ENCODE peak calls at places on chromosomes 4 and X, in eight cellular contexts. One of them, this sample, is unnamed. For H3K4me1, the result is how much of the 10 kb centered on the place peaks cover.

GRCh38 chr4:137659431-137659830 is 127.1 kb upstream of the PCDH18 start:
- DNase-seq in esophagus muscularis mucosa: no peak
- DNase-seq in body of pancreas: no peak
- DNase-seq in A549: no peak
- DNase-seq in stomach: no peak
- DNase-seq in uterus: no peak
- DNase-seq in H1: no peak
- DNase-seq in GM12878: no peak
- DNase-seq in this sample: no peak

GRCh38 chr4:94352996-94353395 is 10.4 kb upstream of the HPGDS start:
- DNase-seq in uterus: no peak
- DNase-seq in stomach: no peak
- DNase-seq in H1: no peak
- DNase-seq in A549: no peak
- DNase-seq in esophagus muscularis mucosa: no peak
- DNase-seq in body of pancreas: no peak
- DNase-seq in GM12878: no peak
- DNase-seq in this sample: no peak

GRCh38 chr4:8855781-8856245 is 15.8 kb downstream of the HMX1 start:
- DNase-seq in stomach: no peak
- DNase-seq in A549: no peak
- DNase-seq in uterus: no peak
- DNase-seq in body of pancreas: no peak
- DNase-seq in GM12878: no peak
- DNase-seq in esophagus muscularis mucosa: no peak
- DNase-seq in H1: peak
- DNase-seq in this sample: peak

GRCh38 chr4:1533501-1534064 is 127.3 kb upstream of the NKX1-1 start:
- DNase-seq in H1: no peak
- DNase-seq in GM12878: no peak
- DNase-seq in body of pancreas: no peak
- DNase-seq in esophagus muscularis mucosa: no peak
- DNase-seq in stomach: no peak
- DNase-seq in uterus: no peak
- DNase-seq in A549: no peak
- DNase-seq in this sample: no peak

GRCh38 chr4:127469575-127470289 is 163.0 kb upstream of the INTU start:
- DNase-seq in esophagus muscularis mucosa: no peak
- DNase-seq in A549: no peak
- DNase-seq in GM12878: no peak
- DNase-seq in stomach: no peak
- DNase-seq in H1: no peak
- DNase-seq in uterus: no peak
- DNase-seq in body of pancreas: no peak
- DNase-seq in this sample: no peak

GRCh38 chrX:100263650-100264049 is 146.4 kb downstream of the PCDH19 start:
- DNase-seq in GM12878: no peak
- DNase-seq in stomach: no peak
- DNase-seq in A549: no peak
- DNase-seq in uterus: no peak
- DNase-seq in H1: no peak
- DNase-seq in body of pancreas: no peak
- DNase-seq in esophagus muscularis mucosa: no peak
- DNase-seq in this sample: no peak

GRCh38 chr4:167581449-167581965 is 347.2 kb upstream of the SPOCK3 start:
- DNase-seq in esophagus muscularis mucosa: no peak
- DNase-seq in A549: no peak
- DNase-seq in stomach: no peak
- DNase-seq in GM12878: no peak
- DNase-seq in body of pancreas: no peak
- DNase-seq in H1: no peak
- DNase-seq in uterus: no peak
- DNase-seq in this sample: peak

GRCh38 chr4:174496631-174497442 is 25.5 kb downstream of the HPGD start:
- DNase-seq in stomach: no peak
- DNase-seq in A549: no peak
- DNase-seq in esophagus muscularis mucosa: no peak
- DNase-seq in GM12878: no peak
- DNase-seq in uterus: no peak
- DNase-seq in body of pancreas: no peak
- DNase-seq in H1: no peak
- DNase-seq in this sample: no peak

GRCh38 chr4:88017516-88018302 is 10.3 kb downstream of the PKD2 start:
- DNase-seq in uterus: peak
- DNase-seq in H1: no peak
- DNase-seq in esophagus muscularis mucosa: no peak
- DNase-seq in GM12878: no peak
- DNase-seq in stomach: no peak
- DNase-seq in body of pancreas: no peak
- DNase-seq in A549: peak
- DNase-seq in this sample: no peak

GRCh38 chr4:40283968-40284367 is 51.2 kb upstream of the CHRNA9 start:
- DNase-seq in GM12878: no peak
- DNase-seq in A549: peak
- DNase-seq in body of pancreas: no peak
- DNase-seq in stomach: no peak
- DNase-seq in esophagus muscularis mucosa: no peak
- DNase-seq in H1: no peak
- DNase-seq in uterus: no peak
- DNase-seq in this sample: peak

GRCh38 chr4:121633642-121634041 is 63.1 kb downstream of the ANXA5 start:
- DNase-seq in GM12878: no peak
- DNase-seq in A549: no peak
- DNase-seq in stomach: no peak
- DNase-seq in H1: no peak
- DNase-seq in uterus: no peak
- DNase-seq in body of pancreas: no peak
- DNase-seq in esophagus muscularis mucosa: no peak
- DNase-seq in this sample: peak

GRCh38 chr4:120331486-120332281 is 265.0 kb upstream of the MAD2L1 start:
- DNase-seq in esophagus muscularis mucosa: no peak
- DNase-seq in stomach: no peak
- DNase-seq in GM12878: no peak
- DNase-seq in uterus: no peak
- DNase-seq in H1: no peak
- DNase-seq in body of pancreas: peak
- DNase-seq in A549: no peak
- DNase-seq in this sample: no peak

GRCh38 chrX:129779086-129779672 is 570 bp upstream of the SASH3 start:
- DNase-seq in uterus: no peak
- DNase-seq in H1: no peak
- DNase-seq in esophagus muscularis mucosa: no peak
- DNase-seq in stomach: no peak
- DNase-seq in A549: no peak
- DNase-seq in GM12878: no peak
- DNase-seq in body of pancreas: no peak
- DNase-seq in this sample: no peak

GRCh38 chrX:129773649-129774458 is 5.9 kb upstream of the SASH3 start:
- DNase-seq in A549: no peak
- DNase-seq in body of pancreas: no peak
- DNase-seq in H1: no peak
- DNase-seq in stomach: no peak
- DNase-seq in uterus: no peak
- DNase-seq in esophagus muscularis mucosa: no peak
- DNase-seq in GM12878: no peak
- DNase-seq in this sample: no peak

GRCh38 chrX:129780441-129781105 is 824 bp downstream of the SASH3 start:
- DNase-seq in stomach: no peak
- DNase-seq in esophagus muscularis mucosa: no peak
- DNase-seq in H1: no peak
- DNase-seq in uterus: no peak
- DNase-seq in body of pancreas: no peak
- DNase-seq in A549: no peak
- DNase-seq in GM12878: no peak
- DNase-seq in this sample: no peak

GRCh38 chrX:129779747-129780146 is at the start of gene SASH3:
- DNase-seq in GM12878: no peak
- DNase-seq in A549: no peak
- DNase-seq in esophagus muscularis mucosa: no peak
- DNase-seq in body of pancreas: peak
- DNase-seq in uterus: no peak
- DNase-seq in H1: no peak
- DNase-seq in stomach: peak
- DNase-seq in this sample: peak

DNA sequence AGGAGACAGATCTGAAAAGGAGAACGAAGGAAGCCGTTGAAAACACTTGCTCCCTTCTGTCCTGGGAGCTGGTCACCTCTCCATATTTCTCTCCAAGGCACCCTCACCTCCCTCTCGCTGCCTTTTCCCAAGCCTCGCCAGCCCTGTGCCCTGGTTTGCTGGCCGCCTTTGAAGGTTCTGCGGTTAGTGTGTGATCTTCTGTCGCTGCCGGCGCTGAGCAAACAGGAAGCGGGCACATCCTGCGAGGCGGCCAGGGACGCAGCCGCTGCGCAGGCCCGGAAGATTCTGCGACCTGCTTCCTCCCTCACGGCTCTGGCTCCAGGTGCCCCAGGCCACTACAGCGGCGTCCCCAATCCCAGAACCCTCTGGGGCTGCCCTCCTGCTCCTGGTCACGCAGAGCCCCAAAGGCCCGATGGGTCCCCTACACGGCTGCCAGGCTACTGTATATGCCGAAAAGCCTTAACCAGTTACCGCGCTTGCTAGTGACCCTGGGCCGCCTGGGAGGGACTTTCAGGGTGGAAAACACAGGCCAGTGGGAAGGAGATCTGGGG is 2.5 kb upstream of the SASH3 start:
- DNase-seq in GM12878: no peak
- DNase-seq in H1: no peak
- DNase-seq in stomach: peak
- DNase-seq in uterus: no peak
- DNase-seq in A549: no peak
- DNase-seq in esophagus muscularis mucosa: no peak
- DNase-seq in body of pancreas: peak
- DNase-seq in this sample: peak
- TF ChIP-seq POLR2A in GM12878: peak
- TF ChIP-seq POLR2A in H1: no peak
- TF ChIP-seq POLR2A in stomach: no peak
- TF ChIP-seq POLR2A in uterus: no peak
- TF ChIP-seq POLR2A in A549: no peak
- TF ChIP-seq POLR2A in esophagus muscularis mucosa: no peak
- TF ChIP-seq POLR2A in body of pancreas: no peak
- TF ChIP-seq POLR2A in this sample: no peak

GRCh38 chrX:131816551-131817136 is 206.5 kb upstream of the STK26 start:
- DNase-seq in stomach: peak
- DNase-seq in H1: no peak
- DNase-seq in uterus: peak
- DNase-seq in A549: no peak
- DNase-seq in body of pancreas: peak
- DNase-seq in esophagus muscularis mucosa: no peak
- DNase-seq in GM12878: peak
- DNase-seq in this sample: no peak

GRCh38 chrX:131818297-131818936 is 204.7 kb upstream of the STK26 start:
- DNase-seq in A549: no peak
- DNase-seq in uterus: no peak
- DNase-seq in esophagus muscularis mucosa: no peak
- DNase-seq in GM12878: no peak
- DNase-seq in H1: no peak
- DNase-seq in stomach: no peak
- DNase-seq in body of pancreas: no peak
- DNase-seq in this sample: no peak

DNA sequence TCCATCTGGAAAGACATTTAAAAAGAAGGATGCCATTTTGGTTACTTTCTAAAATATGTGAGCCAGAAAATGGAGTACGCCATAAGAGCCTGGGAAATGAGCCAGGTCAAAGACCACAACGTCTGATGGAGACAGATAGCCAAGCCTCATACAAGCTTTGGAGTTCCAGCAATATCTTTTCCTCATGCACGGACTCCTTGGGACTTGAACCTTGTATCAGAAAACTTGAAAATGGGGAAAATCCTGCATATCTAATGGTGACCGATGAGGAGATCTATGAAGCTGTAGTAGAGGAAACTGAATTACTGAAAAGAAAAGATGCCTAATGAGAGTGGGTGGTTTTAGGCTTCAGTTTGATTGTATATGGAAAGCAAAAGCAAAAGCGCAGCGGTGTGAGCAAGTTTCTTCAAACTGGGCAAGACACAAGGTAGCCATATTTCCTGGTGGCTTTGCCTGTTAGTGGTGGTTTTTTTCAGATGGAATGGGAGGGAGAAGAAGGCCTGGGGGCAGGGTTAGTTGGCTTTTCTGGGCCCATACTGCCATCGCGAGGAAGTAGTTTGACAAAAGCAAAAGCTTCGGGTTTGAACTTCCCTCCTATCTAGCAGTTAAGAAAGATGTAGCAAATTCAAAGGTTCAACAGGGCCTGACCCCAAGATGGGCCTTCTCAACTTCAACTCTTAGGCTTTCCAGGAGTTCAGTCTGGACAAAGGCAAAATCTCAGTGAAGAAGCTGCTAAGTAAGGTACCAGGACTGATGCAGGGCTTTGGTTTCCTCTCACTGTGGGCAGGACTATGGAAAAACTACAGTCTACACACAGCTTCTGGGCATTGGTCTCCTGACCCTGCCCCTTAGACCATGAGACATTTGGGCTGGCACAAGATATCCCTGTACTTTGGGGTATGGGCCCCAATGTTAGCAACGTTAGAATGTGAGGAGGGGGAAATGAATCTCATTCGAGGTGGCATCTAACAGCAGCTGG is 210.0 kb upstream of the STK26 start:
- DNase-seq in uterus: peak
- DNase-seq in GM12878: peak
- DNase-seq in stomach: peak
- DNase-seq in esophagus muscularis mucosa: no peak
- DNase-seq in H1: no peak
- DNase-seq in A549: peak
- DNase-seq in body of pancreas: peak
- DNase-seq in this sample: no peak
- TF ChIP-seq CTCF in uterus: peak
- TF ChIP-seq CTCF in GM12878: peak
- TF ChIP-seq CTCF in stomach: peak
- TF ChIP-seq CTCF in esophagus muscularis mucosa: peak
- TF ChIP-seq CTCF in H1: no peak
- TF ChIP-seq CTCF in A549: peak
- TF ChIP-seq CTCF in body of pancreas: no peak
- TF ChIP-seq CTCF in this sample: peak

GRCh38 chr4:139857977-139858376 is 192.4 kb downstream of the MGST2 start:
- DNase-seq in uterus: no peak
- DNase-seq in H1: no peak
- DNase-seq in GM12878: no peak
- DNase-seq in A549: no peak
- DNase-seq in stomach: no peak
- DNase-seq in esophagus muscularis mucosa: peak
- DNase-seq in body of pancreas: no peak
- DNase-seq in this sample: no peak
- H3K4me1 ChIP-seq in uterus: under half
- H3K4me1 ChIP-seq in H1: under half
- H3K4me1 ChIP-seq in GM12878: under half
- H3K4me1 ChIP-seq in A549: under half
- H3K4me1 ChIP-seq in stomach: under half
- H3K4me1 ChIP-seq in esophagus muscularis mucosa: under half
- H3K4me1 ChIP-seq in body of pancreas: under half
- H3K4me1 ChIP-seq in this sample: under half

GRCh38 chr4:146040623-146041022 is 102.0 kb upstream of the ZNF827 start:
- DNase-seq in GM12878: no peak
- DNase-seq in body of pancreas: no peak
- DNase-seq in H1: no peak
- DNase-seq in esophagus muscularis mucosa: no peak
- DNase-seq in uterus: no peak
- DNase-seq in stomach: no peak
- DNase-seq in A549: no peak
- DNase-seq in this sample: no peak
- TF ChIP-seq POLR2A in GM12878: no peak
- TF ChIP-seq POLR2A in body of pancreas: no peak
- TF ChIP-seq POLR2A in H1: no peak
- TF ChIP-seq POLR2A in esophagus muscularis mucosa: no peak
- TF ChIP-seq POLR2A in uterus: no peak
- TF ChIP-seq POLR2A in stomach: no peak
- TF ChIP-seq POLR2A in A549: no peak
- TF ChIP-seq POLR2A in this sample: no peak

This sample was measured in thyroid gland.